ENCODE peak calls at places on chromosome 18, in ten cellular contexts. S is GM04504, G is left kidney, R is NCI-H1436, T is NT2/D1, V is DMS79 treated with DMSO at 0.1 percent for 48 hours, F is EH, B is germinal center, K is posterior vena cava, Z is heart left ventricle. D is an unnamed sample.

GRCh38 chr18:3526421-3527354 is 76.7 kb downstream of the TGIF1 start:
- DNase-seq in S (no peak), G (peak; percentile 91), R (peak; percentile 49), T (no peak), V (peak; percentile 94), F (peak; percentile 39), B (no peak), K (no peak), Z (no peak), D (no peak)

GRCh38 chr18:2173464-2173863 is 397.8 kb downstream of the METTL4 start:
- DNase-seq in S (peak; percentile 17), G (peak; percentile 3), R (no peak), T (no peak), V (no peak), F (peak; percentile 95), B (no peak), K (no peak), Z (no peak), D (peak; percentile 40)

GRCh38 chr18:26383454-26384270 is 157.4 kb downstream of the TAF4B start:
- DNase-seq in S (peak; percentile 15), G (peak; percentile 74), R (peak; percentile 22), T (no peak), V (peak; percentile 20), F (peak; percentile 61), B (peak; percentile 56), K (no peak), Z (no peak), D (no peak)

GRCh38 chr18:6525593-6525992 is 110.9 kb upstream of the L3MBTL4 start:
- DNase-seq in S (no peak), G (no peak), R (no peak), T (no peak), V (no peak), F (no peak), B (no peak), K (no peak), Z (no peak), D (no peak)

GRCh38 chr18:49725809-49726514 is 87.4 kb downstream of the ACAA2 start:
- DNase-seq in S (peak; percentile 81), G (peak; percentile 69), R (no peak), T (peak; percentile 52), V (no peak), F (peak; percentile 98), B (no peak), K (peak; percentile 94), Z (peak; percentile 72), D (peak; percentile 75)

GRCh38 chr18:48932822-48933510 is 17.8 kb downstream of the SMAD7 start:
- DNase-seq in S (no peak), G (no peak), R (no peak), T (no peak), V (no peak), F (no peak), B (peak; percentile 69), K (no peak), Z (no peak), D (no peak)

GRCh38 chr18:10374615-10375295 is 79.7 kb upstream of the APCDD1 start:
- DNase-seq in S (peak; percentile 93), G (peak; percentile 62), R (no peak), T (peak; percentile 50), V (no peak), F (peak; percentile 96), B (no peak), K (no peak), Z (no peak), D (no peak)

GRCh38 chr18:48215876-48216638 is 193.1 kb downstream of the ZBTB7C start:
- DNase-seq in S (no peak), G (no peak), R (no peak), T (no peak), V (peak; percentile 43), F (no peak), B (no peak), K (no peak), Z (no peak), D (no peak)

GRCh38 chr18:27615345-27615844 is 430.3 kb upstream of the CHST9 start:
- DNase-seq in S (no peak), G (no peak), R (no peak), T (no peak), V (no peak), F (no peak), B (no peak), K (no peak), Z (no peak), D (no peak)

GRCh38 chr18:76361219-76361618 is 133.8 kb downstream of the ZNF516 start:
- DNase-seq in S (no peak), G (no peak), R (no peak), T (no peak), V (no peak), F (no peak), B (no peak), K (no peak), Z (no peak), D (no peak)

GRCh38 chr18:13813271-13813849 is 10.6 kb upstream of the MC5R start:
- DNase-seq in S (peak; percentile 32), G (peak; percentile 86), R (peak; percentile 13), T (no peak), V (peak; percentile 46), F (peak; percentile 60), B (peak; percentile 69), K (no peak), Z (no peak), D (peak; percentile 42)

GRCh38 chr18:48803951-48804855 is 146.6 kb downstream of the SMAD7 start:
- DNase-seq in S (no peak), G (no peak), R (no peak), T (no peak), V (no peak), F (no peak), B (no peak), K (no peak), Z (no peak), D (no peak)

GRCh38 chr18:8322486-8322885 is 286.8 kb upstream of the RAB12 start:
- DNase-seq in S (no peak), G (no peak), R (no peak), T (no peak), V (no peak), F (no peak), B (no peak), K (no peak), Z (no peak), D (no peak)

GRCh38 chr18:58612239-58613055 is 16.4 kb downstream of the ALPK2 start:
- DNase-seq in S (no peak), G (no peak), R (no peak), T (no peak), V (no peak), F (no peak), B (no peak), K (no peak), Z (no peak), D (no peak)

GRCh38 chr18:39746201-39746600 is 2180.6 kb upstream of the CELF4 start:
- DNase-seq in S (no peak), G (no peak), R (no peak), T (no peak), V (no peak), F (no peak), B (no peak), K (no peak), Z (no peak), D (no peak)

GRCh38 chr18:58057291-58057965 is 13.4 kb downstream of the NEDD4L start:
- DNase-seq in S (no peak), G (no peak), R (no peak), T (no peak), V (no peak), F (no peak), B (no peak), K (no peak), Z (no peak), D (no peak)

GRCh38 chr18:57164401-57164800 is 17.5 kb downstream of the BOD1L2 start:
- DNase-seq in S (no peak), G (no peak), R (no peak), T (no peak), V (no peak), F (no peak), B (no peak), K (no peak), Z (no peak), D (no peak)

GRCh38 chr18:49491857-49492693 is 5.0 kb upstream of the C18orf32 start:
- DNase-seq in S (peak; percentile 99), G (peak; percentile 100), R (peak; percentile 97), T (peak; percentile 94), V (peak; percentile 97), F (peak; percentile 98), B (peak; percentile 88), K (peak; percentile 88), Z (peak; percentile 82), D (peak; percentile 73)

GRCh38 chr18:57780318-57781127 is 22.6 kb downstream of the ATP8B1 start:
- DNase-seq in S (peak; percentile 40), G (peak; percentile 73), R (no peak), T (no peak), V (peak; percentile 43), F (peak; percentile 89), B (no peak), K (no peak), Z (no peak), D (no peak)

GRCh38 chr18:44731160-44731865 is 50.6 kb downstream of the SETBP1 start:
- DNase-seq in S (no peak), G (no peak), R (no peak), T (no peak), V (no peak), F (no peak), B (peak; percentile 36), K (no peak), Z (no peak), D (no peak)

GRCh38 chr18:78983530-78983929 is 3.9 kb downstream of the SALL3 start:
- DNase-seq in S (no peak), G (no peak), R (no peak), T (no peak), V (no peak), F (no peak), B (no peak), K (no peak), Z (no peak), D (no peak)

GRCh38 chr18:2948038-2948437 is 64.9 kb downstream of the LPIN2 start:
- DNase-seq in S (no peak), G (peak; percentile 70), R (no peak), T (no peak), V (peak; percentile 5), F (peak; percentile 39), B (no peak), K (no peak), Z (no peak), D (no peak)

GRCh38 chr18:23388357-23388756 is 64.7 kb upstream of the RIOK3 start:
- DNase-seq in S (no peak), G (no peak), R (no peak), T (no peak), V (no peak), F (no peak), B (no peak), K (no peak), Z (no peak), D (no peak)

GRCh38 chr18:51051105-51051712 is 21.2 kb downstream of the SMAD4 start:
- DNase-seq in S (peak; percentile 25), G (peak; percentile 63), R (peak; percentile 59), T (no peak), V (peak; percentile 41), F (peak; percentile 57), B (peak; percentile 22), K (no peak), Z (no peak), D (no peak)

GRCh38 chr18:70454705-70455322 is 166.0 kb downstream of the SOCS6 start:
- DNase-seq in S (peak; percentile 38), G (peak; percentile 79), R (peak; percentile 20), T (peak; percentile 20), V (peak; percentile 85), F (peak; percentile 71), B (peak; percentile 29), K (no peak), Z (no peak), D (no peak)

GRCh38 chr18:10062292-10062940 is 148.6 kb downstream of the VAPA start:
- DNase-seq in S (no peak), G (peak; percentile 75), R (no peak), T (no peak), V (peak; percentile 14), F (peak; percentile 79), B (no peak), K (no peak), Z (no peak), D (no peak)

GRCh38 chr18:64201781-64202180 is 52.9 kb upstream of the LINC00305 start:
- DNase-seq in S (no peak), G (no peak), R (no peak), T (no peak), V (no peak), F (no peak), B (no peak), K (no peak), Z (no peak), D (no peak)

GRCh38 chr18:64244571-64244970 is 95.7 kb upstream of the LINC00305 start:
- DNase-seq in S (no peak), G (peak; percentile 44), R (no peak), T (no peak), V (no peak), F (no peak), B (no peak), K (no peak), Z (no peak), D (no peak)